ENCODE peak calls at places on chromosomes 4 and X, in five cellular contexts. E is GM23248, W is heart right ventricle, P is A673, Q is transverse colon. F is an unnamed sample.

GRCh38 chrX:43720082-43720481 is 64.0 kb downstream of the MAOA start:
- DNase-seq in E (no peak), Q (no peak), P (no peak), W (no peak), F (no peak)

GRCh38 chr4:118865091-118865708 is 23.5 kb upstream of the SYNPO2 start:
- DNase-seq in W (no peak), Q (peak; percentile 20), P (peak; percentile 68), E (peak; percentile 71), F (peak; percentile 63)

GRCh38 chr4:37754410-37755185 is 68.4 kb upstream of the RELL1 start:
- DNase-seq in P (no peak), Q (no peak), W (no peak), E (no peak), F (no peak)

GRCh38 chrX:53000447-53001208 is 42.3 kb upstream of the FAM156A start:
- DNase-seq in Q (no peak), E (peak; percentile 3), W (no peak), P (no peak), F (no peak)

GRCh38 chr4:116953947-116954346 is 131.4 kb downstream of the TRAM1L1 start:
- DNase-seq in E (no peak), W (no peak), P (no peak), Q (no peak), F (peak; percentile 64)

GRCh38 chr4:138412847-138413246 is 170.7 kb upstream of the SLC7A11 start:
- DNase-seq in W (no peak), Q (no peak), P (no peak), E (no peak), F (no peak)

GRCh38 chrX:14837155-14837554 is 35.7 kb downstream of the FANCB start:
- DNase-seq in P (no peak), E (no peak), Q (no peak), W (no peak), F (no peak)

GRCh38 chr4:130747842-130748241 is 1651.9 kb downstream of the C4orf33 start:
- DNase-seq in Q (no peak), P (peak; percentile 29), W (no peak), E (no peak), F (no peak)

GRCh38 chrX:44946771-44947170 is 73.8 kb downstream of the KDM6A start:
- DNase-seq in W (no peak), P (peak; percentile 29), E (no peak), Q (no peak), F (no peak)

GRCh38 chrX:33194876-33195433 is 16.4 kb downstream of the DMD start:
- DNase-seq in E (no peak), P (no peak), Q (no peak), W (no peak), F (no peak)

GRCh38 chr4:100816646-100817045 is 298.8 kb upstream of the EMCN start:
- DNase-seq in W (no peak), Q (no peak), P (peak; percentile 6), E (no peak), F (no peak)

GRCh38 chr4:7197910-7198309 is 5.6 kb downstream of the SORCS2 start:
- DNase-seq in Q (no peak), W (no peak), P (no peak), E (peak; percentile 20), F (peak; percentile 61)

GRCh38 chr4:144355809-144356757 is 215.6 kb upstream of the GYPA start:
- DNase-seq in Q (peak; percentile 11), W (no peak), E (peak; percentile 78), P (peak; percentile 88), F (no peak)

GRCh38 chrX:130173190-130173895 is 1.6 kb downstream of the RAB33A start:
- DNase-seq in E (peak; percentile 85), P (no peak), W (peak; percentile 18), Q (peak; percentile 54), F (no peak)

GRCh38 chr4:41427306-41427882 is 110.6 kb upstream of the LIMCH1 start:
- DNase-seq in Q (no peak), W (no peak), P (no peak), E (no peak), F (no peak)

GRCh38 chrX:11135483-11136185 is 24.5 kb downstream of the HCCS start:
- DNase-seq in Q (no peak), E (no peak), W (no peak), P (no peak), F (no peak)

GRCh38 chr4:186161138-186161537 is 30.2 kb upstream of the CYP4V2 start:
- DNase-seq in P (no peak), Q (peak; percentile 47), E (no peak), W (no peak), F (no peak)

GRCh38 chr4:72031868-72032619 is at the start of gene NPFFR2:
- DNase-seq in Q (no peak), E (no peak), P (no peak), W (peak; percentile 19), F (peak; percentile 15)

GRCh38 chrX:153539979-153540358 is 22.5 kb downstream of the ATP2B3 start:
- DNase-seq in Q (no peak), W (no peak), P (no peak), E (no peak), F (no peak)

GRCh38 chr4:186726440-186727148 is 2.9 kb upstream of the FAT1 start:
- DNase-seq in E (peak; percentile 89), W (peak; percentile 75), P (peak; percentile 80), Q (peak; percentile 88), F (peak; percentile 48)

GRCh38 chr4:82223715-82224114 is 150.1 kb downstream of the HNRNPD start:
- DNase-seq in E (no peak), Q (peak; percentile 19), P (peak; percentile 7), W (no peak), F (no peak)

GRCh38 chr4:101010987-101011386 is 336.3 kb downstream of the PPP3CA start:
- DNase-seq in E (no peak), P (no peak), W (no peak), Q (no peak), F (no peak)

GRCh38 chr4:180617203-180617602 is 1626.0 kb upstream of the TENM3 start:
- DNase-seq in P (no peak), E (no peak), W (no peak), Q (no peak), F (peak; percentile 31)

GRCh38 chr4:123892997-123893745 is 496.6 kb downstream of the SPRY1 start:
- DNase-seq in E (peak; percentile 43), W (no peak), P (peak; percentile 82), Q (no peak), F (no peak)

GRCh38 chrX:136205882-136206281 is 45.3 kb downstream of the MAP7D3 start:
- DNase-seq in P (no peak), W (no peak), Q (no peak), E (no peak), F (peak; percentile 20)

GRCh38 chrX:136206916-136207315 is 44.3 kb downstream of the MAP7D3 start:
- DNase-seq in E (no peak), W (no peak), Q (no peak), P (no peak), F (no peak)

GRCh38 chrX:136203438-136203837 is 47.8 kb downstream of the MAP7D3 start:
- DNase-seq in E (peak; percentile 33), W (no peak), Q (no peak), P (no peak), F (no peak)

GRCh38 chrX:136202889-136203288 is 48.3 kb downstream of the MAP7D3 start:
- DNase-seq in E (peak; percentile 54), W (no peak), Q (no peak), P (no peak), F (no peak)

DNA sequence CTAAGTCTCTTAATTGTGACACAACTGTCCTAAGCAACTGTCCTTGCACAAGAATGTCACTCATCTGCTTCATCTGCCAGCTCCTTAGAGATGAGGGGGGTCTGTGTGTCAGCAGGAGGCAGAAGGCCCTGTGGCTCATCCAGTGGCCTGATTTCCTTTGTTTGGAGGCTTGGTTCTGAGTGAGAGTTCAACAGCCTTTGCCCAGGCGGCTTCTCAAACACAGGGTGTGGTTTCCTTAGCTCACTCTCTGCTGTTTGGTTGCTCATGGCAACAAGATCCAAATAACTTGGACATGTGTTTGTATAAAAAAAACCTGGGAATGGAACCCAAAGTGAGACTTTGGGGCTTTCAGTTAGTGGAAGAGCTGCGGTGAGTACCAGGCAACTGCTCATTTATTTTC is 46.6 kb downstream of the MAP7D3 start:
- DNase-seq in Q (peak; percentile 62), P (no peak), W (no peak), E (peak; percentile 76), F (no peak)
- H3K4me1 ChIP-seq in Q (peaks cover 11% of the 10 kb centered on the region), P (peaks cover 9% of the 10 kb centered on the region), W (peaks cover 9% of the 10 kb centered on the region), E (peaks cover 43% of the 10 kb centered on the region), F (no peaks in the 10 kb centered on the region)

DNA sequence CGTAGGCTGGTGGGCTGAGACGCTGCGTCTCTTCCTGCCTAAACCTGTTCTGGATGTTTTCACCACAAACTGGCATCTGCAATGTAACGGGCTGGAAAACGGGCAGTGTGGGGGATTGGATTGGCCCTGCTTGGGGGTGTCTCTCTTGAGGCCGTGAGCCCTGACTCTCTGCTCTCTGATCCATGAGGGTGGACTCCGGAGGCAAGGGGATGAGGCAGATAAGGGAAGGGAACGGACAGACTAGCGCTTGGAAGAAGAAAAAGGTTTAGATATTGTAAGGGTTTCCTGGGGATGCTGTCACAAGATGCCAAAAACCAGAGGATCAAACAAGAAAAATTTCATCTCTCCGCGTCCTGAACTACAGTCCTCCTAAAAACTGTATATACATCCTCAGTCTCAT is 237.7 kb downstream of the SHOX start:
- DNase-seq in E (no peak), Q (no peak), W (no peak), P (no peak), F (no peak)
- H3K4me3 ChIP-seq in E (no peak overlapping the region), Q (no peak overlapping the region), W (no peak overlapping the region), P (no peak overlapping the region), F (no peak overlapping the region)

DNA sequence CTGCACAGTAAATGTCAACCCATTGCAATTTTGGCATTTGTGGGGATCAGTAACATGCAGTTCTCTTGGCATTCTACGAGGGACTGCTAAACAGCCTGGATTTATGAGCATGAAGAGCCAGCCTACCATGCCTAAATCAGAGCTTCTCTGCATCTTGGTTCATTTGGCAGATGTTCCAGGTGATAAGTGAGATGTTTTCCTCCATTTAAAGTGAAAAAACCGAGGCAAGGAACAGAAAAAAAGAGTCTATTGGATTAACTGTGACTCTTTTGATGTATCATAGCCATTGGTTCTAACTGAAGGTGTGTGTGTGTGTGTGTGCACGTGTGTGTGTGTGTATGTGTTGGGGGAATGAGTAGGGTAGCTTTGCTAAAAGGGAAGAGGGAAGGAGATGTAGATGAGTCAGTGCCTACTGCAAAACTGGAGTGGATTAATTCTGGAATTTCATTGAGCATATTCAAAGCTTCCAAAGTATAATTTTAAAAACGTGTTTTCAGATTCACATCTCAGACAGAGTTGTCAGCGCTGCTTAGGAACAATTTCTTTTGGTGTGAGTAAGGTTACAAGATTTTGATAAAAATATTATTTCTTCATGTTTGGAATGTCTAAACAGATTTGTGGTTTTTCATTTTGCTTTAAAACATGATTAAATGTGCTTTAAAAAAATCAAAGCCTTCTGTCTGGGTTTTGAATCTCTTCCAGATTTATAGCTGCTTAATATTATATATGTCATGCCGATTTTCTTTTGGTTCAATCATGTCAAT is 123.3 kb upstream of the LNX1 start:
- DNase-seq in E (peak; percentile 82), W (no peak), Q (no peak), P (no peak), F (no peak)
- H3K4me1 ChIP-seq in E (peaks cover 41% of the 10 kb centered on the region), W (no peaks in the 10 kb centered on the region), Q (no peaks in the 10 kb centered on the region), P (no peaks in the 10 kb centered on the region), F (peaks cover 10% of the 10 kb centered on the region)

GRCh38 chrX:20507901-20508620 is 241.4 kb upstream of the RPS6KA3 start:
- DNase-seq in P (no peak), Q (no peak), W (no peak), E (no peak), F (peak; percentile 30)
- H3K4me3 ChIP-seq in P (no peak overlapping the region), Q (no peak overlapping the region), W (no peak overlapping the region), E (no peak overlapping the region), F (no peak overlapping the region)

DNA sequence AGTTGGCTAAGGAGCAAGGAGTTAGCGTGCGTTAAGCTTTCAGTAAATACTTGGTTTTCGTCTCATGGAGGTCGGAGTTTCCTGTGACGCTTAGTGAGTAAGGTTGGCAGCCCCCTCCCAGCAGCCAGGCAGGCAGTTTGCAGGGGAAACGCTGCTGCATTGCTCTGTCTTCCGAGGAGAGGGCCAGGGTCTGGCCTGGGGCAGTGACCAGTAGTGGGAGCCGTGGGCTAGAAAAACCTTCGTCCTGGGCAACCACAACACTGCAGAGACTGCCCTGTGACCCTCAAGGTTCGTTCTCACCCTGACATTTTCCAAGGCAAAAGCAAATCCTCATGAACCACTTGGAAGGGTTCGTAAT is 432 bp downstream of the TMEM175 start:
- DNase-seq in W (no peak), P (no peak), E (no peak), Q (no peak), F (no peak)
- H3K4me1 ChIP-seq in W (peaks cover 8% of the 10 kb centered on the region), P (peaks cover 13% of the 10 kb centered on the region), E (peaks cover 23% of the 10 kb centered on the region), Q (peaks cover 28% of the 10 kb centered on the region), F (no peaks in the 10 kb centered on the region)

F was measured in BE2C.